ENCODE peak calls at places on chromosomes 11 and 22, in seven cellular contexts. Z, E, G, N, A, F and P are unnamed samples.

GRCh38 chr11:120424185-120424969 is 87.2 kb upstream of the GRIK4 start:
- DNase-seq in G (no peak), F (no peak), N (no peak), E (no peak), Z (no peak), A (no peak), P (no peak)

GRCh38 chr22:28582806-28583205 is 96.8 kb downstream of the TTC28 start:
- DNase-seq in E (no peak), G (no peak), Z (no peak), F (no peak), N (no peak), A (no peak), P (peak; percentile 95)

GRCh38 chr22:37746366-37747089 is 49.7 kb downstream of the TRIOBP start:
- DNase-seq in N (no peak), A (peak; percentile 28), E (peak; percentile 56), Z (peak; percentile 60), F (no peak), G (no peak), P (no peak)

GRCh38 chr11:130144129-130144528 is 15.5 kb upstream of the ST14 start:
- DNase-seq in N (peak; percentile 53), A (no peak), G (no peak), Z (no peak), E (no peak), F (no peak), P (no peak)

GRCh38 chr11:71999360-71999759 is 651 bp downstream of the IL18BP start:
- DNase-seq in E (no peak), F (no peak), G (no peak), N (no peak), Z (no peak), A (no peak), P (peak; percentile 61)

GRCh38 chr22:43308451-43309235 is 34.5 kb downstream of the SCUBE1 start:
- DNase-seq in G (no peak), N (no peak), F (no peak), A (no peak), Z (no peak), E (no peak), P (no peak)

GRCh38 chr11:94245121-94245520 is 59.3 kb upstream of the IZUMO1R start:
- DNase-seq in A (no peak), N (no peak), G (no peak), Z (no peak), F (no peak), E (no peak), P (no peak)

GRCh38 chr22:46501701-46502100 is 35.7 kb downstream of the CELSR1 start:
- DNase-seq in A (no peak), F (peak; percentile 72), Z (no peak), E (no peak), N (no peak), G (peak; percentile 56), P (peak; percentile 56)

GRCh38 chr11:106379265-106379664 is 301.8 kb downstream of the AASDHPPT start:
- DNase-seq in A (no peak), N (no peak), E (no peak), G (no peak), F (no peak), Z (no peak), P (no peak)

GRCh38 chr11:94740975-94741707 is 27.0 kb upstream of the AMOTL1 start:
- DNase-seq in N (no peak), E (peak; percentile 42), G (no peak), F (no peak), Z (peak; percentile 50), A (no peak), P (peak; percentile 67)

GRCh38 chr11:124657922-124658321 is 15.6 kb downstream of the SIAE start:
- DNase-seq in N (no peak), A (no peak), F (no peak), G (no peak), Z (no peak), E (no peak), P (no peak)

GRCh38 chr22:31496735-31497146 is 405 bp downstream of the SFI1 start:
- DNase-seq in N (peak; percentile 74), Z (peak; percentile 64), A (no peak), G (no peak), F (no peak), E (no peak), P (peak; percentile 6)

GRCh38 chr11:65945430-65945911 is at the start of gene TSGA10IP:
- DNase-seq in Z (no peak), N (no peak), G (no peak), E (no peak), A (no peak), F (no peak), P (no peak)

GRCh38 chr22:19734163-19734562 is 10.8 kb downstream of the GP1BB start:
- DNase-seq in G (no peak), F (no peak), N (no peak), E (no peak), A (no peak), Z (no peak), P (no peak)

GRCh38 chr22:50247748-50248147 is 2.9 kb upstream of the TUBGCP6 start:
- DNase-seq in A (peak; percentile 71), E (peak; percentile 50), F (no peak), N (no peak), G (no peak), Z (no peak), P (peak; percentile 50)

GRCh38 chr22:45442120-45442519 is 28.6 kb downstream of the RIBC2 start:
- DNase-seq in G (no peak), N (no peak), Z (no peak), A (no peak), E (no peak), F (no peak), P (no peak)

GRCh38 chr11:61567286-61568061 is 13.4 kb downstream of the SYT7 start:
- DNase-seq in Z (peak; percentile 80), N (no peak), F (no peak), A (peak; percentile 53), G (peak; percentile 41), E (peak; percentile 82), P (peak; percentile 49)

GRCh38 chr11:22668005-22668796 is 1.8 kb downstream of the GAS2 start:
- DNase-seq in F (no peak), A (no peak), G (no peak), N (no peak), E (no peak), Z (no peak), P (no peak)

GRCh38 chr11:22670803-22671202 is 4.4 kb downstream of the GAS2 start:
- DNase-seq in A (no peak), N (no peak), F (no peak), E (no peak), Z (no peak), G (no peak), P (no peak)

GRCh38 chr11:22669368-22669767 is 3.0 kb downstream of the GAS2 start:
- DNase-seq in E (no peak), A (no peak), F (no peak), Z (no peak), G (no peak), N (no peak), P (no peak)

GRCh38 chr11:22666320-22666699 is at the start of gene GAS2:
- DNase-seq in F (no peak), G (no peak), A (no peak), Z (no peak), N (no peak), E (no peak), P (no peak)

DNA sequence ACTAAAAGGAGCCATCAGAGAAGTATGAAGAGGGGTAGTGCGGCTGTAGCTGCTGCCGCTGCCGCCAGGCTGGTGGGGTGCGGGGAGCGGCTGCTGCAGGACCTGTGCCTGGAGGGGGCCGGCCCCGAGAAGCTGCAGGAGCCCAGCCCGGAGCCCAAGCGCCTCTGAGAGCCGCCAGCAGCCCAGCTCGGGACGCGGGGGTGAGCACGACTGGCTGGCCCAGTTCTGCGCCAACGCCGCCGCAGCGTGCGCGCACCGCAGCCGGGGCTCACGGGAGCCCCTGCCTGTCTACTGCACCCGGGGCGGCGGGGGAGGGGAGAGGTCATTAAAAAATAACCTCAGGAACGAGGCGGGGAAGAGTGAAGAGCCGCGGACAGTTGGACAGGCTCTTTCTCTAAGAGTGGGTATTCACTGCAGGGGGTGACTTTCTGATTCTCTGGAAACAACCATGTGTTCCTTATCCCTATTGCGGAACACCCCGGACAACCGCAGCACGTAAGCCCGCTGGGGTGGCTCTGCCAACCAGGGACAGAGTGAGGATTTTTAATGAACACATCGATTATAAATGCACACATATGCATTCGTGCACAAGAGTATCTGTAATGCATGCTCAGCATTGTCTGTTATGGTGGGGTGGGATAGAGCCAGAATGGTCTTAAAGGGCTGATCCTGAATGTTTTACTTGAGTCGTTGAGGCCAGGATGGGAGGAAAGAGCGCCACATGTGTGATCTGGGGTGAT is 459 bp downstream of the GAS2 start:
- DNase-seq in E (peak; percentile 75), Z (peak; percentile 48), G (peak; percentile 7), A (peak; percentile 7), F (no peak), N (no peak), P (no peak)
- H3K4me3 ChIP-seq in E (peak overlapping the region; percentile 54), Z (peak overlapping the region; percentile 46), G (peak overlapping the region; percentile 62), A (no peak overlapping the region), F (peak overlapping the region; percentile 41), N (peak overlapping the region; percentile 62), P (peak overlapping the region; percentile 25)

GRCh38 chr11:58656348-58656747 is 33.9 kb downstream of the CNTF start:
- DNase-seq in N (no peak), G (no peak), F (no peak), E (no peak), A (no peak), Z (no peak), P (no peak)
- H3K4me3 ChIP-seq in N (no peak overlapping the region), G (no peak overlapping the region), F (no peak overlapping the region), E (no peak overlapping the region), A (no peak overlapping the region), Z (no peak overlapping the region), P (no peak overlapping the region)

GRCh38 chr11:118305726-118306125 is 1.2 kb downstream of the CD3E start:
- DNase-seq in E (no peak), F (no peak), G (no peak), Z (no peak), N (no peak), A (no peak), P (no peak)
- H3K4me3 ChIP-seq in E (no peak overlapping the region), F (no peak overlapping the region), G (no peak overlapping the region), Z (peak overlapping the region; percentile 33), N (no peak overlapping the region), A (no peak overlapping the region), P (no peak overlapping the region)

GRCh38 chr11:47523491-47524199 is 29.3 kb downstream of the CELF1 start:
- DNase-seq in F (peak; percentile 74), G (peak; percentile 54), E (no peak), N (no peak), Z (no peak), A (no peak), P (peak; percentile 74)
- H3K4me3 ChIP-seq in F (no peak overlapping the region), G (peak overlapping the region; percentile 15), E (no peak overlapping the region), N (peak overlapping the region; percentile 58), Z (no peak overlapping the region), A (no peak overlapping the region), P (peak overlapping the region; percentile 15)

GRCh38 chr22:17980638-17981051 is 43.7 kb downstream of the MICAL3 start:
- DNase-seq in G (no peak), E (no peak), A (peak; percentile 32), N (no peak), F (no peak), Z (peak; percentile 56), P (no peak)
- H3K4me3 ChIP-seq in G (no peak overlapping the region), E (no peak overlapping the region), A (no peak overlapping the region), N (peak overlapping the region; percentile 24), F (no peak overlapping the region), Z (peak overlapping the region; percentile 9), P (peak overlapping the region; percentile 17)

GRCh38 chr11:78226684-78227680 is 38.3 kb downstream of the USP35 start:
- DNase-seq in E (no peak), N (peak; percentile 58), G (no peak), F (no peak), A (peak; percentile 55), Z (no peak), P (no peak)
- H3K4me3 ChIP-seq in E (no peak overlapping the region), N (no peak overlapping the region), G (no peak overlapping the region), F (no peak overlapping the region), A (no peak overlapping the region), Z (no peak overlapping the region), P (no peak overlapping the region)